ENCODE peak calls at places on chromosomes 7 and 10, in seven cellular contexts. H, Y, K, Q, S, M and C are unnamed samples. For H3K4me1, the result is how much of the 10 kb centered on the place peaks cover.

GRCh38 chr7:131011976-131012375 is 278.0 kb upstream of the KLF14 start:
- DNase-seq in M (no peak), K (no peak), Y (no peak), H (no peak), S (no peak), Q (no peak), C (no peak)

GRCh38 chr7:146346096-146346495 is 229.5 kb downstream of the CNTNAP2 start:
- DNase-seq in S (no peak), K (no peak), Y (no peak), Q (no peak), M (no peak), H (no peak), C (no peak)

GRCh38 chr10:20299037-20299557 is 482.9 kb downstream of the PLXDC2 start:
- DNase-seq in H (no peak), Q (no peak), Y (no peak), S (no peak), M (no peak), K (no peak), C (no peak)

GRCh38 chr10:99370993-99371392 is 41.8 kb downstream of the CNNM1 start:
- DNase-seq in Q (no peak), K (no peak), Y (no peak), S (no peak), M (no peak), H (peak), C (no peak)

GRCh38 chr7:130409067-130409721 is 28.9 kb downstream of the CPA1 start:
- DNase-seq in S (no peak), M (no peak), Y (no peak), H (no peak), Q (no peak), K (no peak), C (no peak)

GRCh38 chr7:66500087-66500486 is 128.6 kb upstream of the KCTD7 start:
- DNase-seq in M (no peak), Y (no peak), S (peak), K (no peak), H (peak), Q (peak), C (peak)

GRCh38 chr7:78149787-78150186 is 351.2 kb downstream of the PHTF2 start:
- DNase-seq in H (no peak), M (no peak), S (no peak), Y (no peak), Q (no peak), K (no peak), C (no peak)

GRCh38 chr7:88638583-88638982 is 120.9 kb upstream of the ZNF804B start:
- DNase-seq in M (no peak), S (no peak), K (no peak), H (no peak), Q (no peak), Y (no peak), C (no peak)

GRCh38 chr10:93954299-93954698 is 39.4 kb upstream of the PLCE1 start:
- DNase-seq in S (no peak), Q (no peak), K (no peak), Y (no peak), M (no peak), H (no peak), C (no peak)

GRCh38 chr10:86670290-86670811 is 2.0 kb downstream of the LDB3 start:
- DNase-seq in Y (peak), Q (no peak), K (peak), M (no peak), H (no peak), S (no peak), C (no peak)

GRCh38 chr10:36808625-36809362 is 316.6 kb upstream of the ANKRD30A start:
- DNase-seq in Y (no peak), H (no peak), Q (no peak), S (no peak), M (no peak), K (no peak), C (no peak)

GRCh38 chr7:117666019-117666418 is 186.2 kb downstream of the CFTR start:
- DNase-seq in Y (no peak), S (no peak), M (no peak), H (peak), Q (no peak), K (no peak), C (no peak)

GRCh38 chr7:44082541-44083207 is 344 bp upstream of the POLM start:
- DNase-seq in Q (peak), S (peak), Y (peak), K (peak), M (peak), H (peak), C (peak)

GRCh38 chr10:77251297-77252013 is 386.2 kb downstream of the KCNMA1 start:
- DNase-seq in K (no peak), Q (no peak), H (peak), Y (no peak), S (no peak), M (no peak), C (no peak)

GRCh38 chr10:101066146-101066889 is 4.5 kb downstream of the KAZALD1 start:
- DNase-seq in M (peak), Q (peak), Y (peak), K (peak), H (peak), S (peak), C (peak)

GRCh38 chr7:11604505-11604904 is 227.5 kb downstream of the THSD7A start:
- DNase-seq in Q (no peak), H (no peak), S (no peak), K (no peak), M (no peak), Y (no peak), C (no peak)

GRCh38 chr7:94364816-94365215 is 29.9 kb upstream of the COL1A2 start:
- DNase-seq in M (no peak), Y (no peak), Q (no peak), K (no peak), H (no peak), S (no peak), C (no peak)

GRCh38 chr10:77405771-77406241 is 231.8 kb downstream of the KCNMA1 start:
- DNase-seq in H (peak), K (peak), S (peak), Y (peak), M (peak), Q (no peak), C (peak)

GRCh38 chr10:87674963-87675362 is 15.3 kb downstream of the PAPSS2 start:
- DNase-seq in Y (no peak), S (no peak), M (no peak), Q (no peak), K (no peak), H (no peak), C (no peak)

GRCh38 chr7:32393861-32394260 is 96.3 kb downstream of the LSM5 start:
- DNase-seq in S (no peak), Y (no peak), Q (no peak), H (no peak), M (no peak), K (no peak), C (no peak)

GRCh38 chr7:159141660-159142059 is 3.0 kb downstream of the VIPR2 start:
- DNase-seq in Y (peak), H (no peak), S (peak), Q (peak), K (peak), M (no peak), C (no peak)

GRCh38 chr10:103448751-103449150 is 3.4 kb downstream of the CALHM2 start:
- DNase-seq in Q (no peak), M (no peak), H (no peak), K (peak), Y (peak), S (peak), C (peak)

GRCh38 chr7:77439572-77439971 is 23.4 kb upstream of the GSAP start:
- DNase-seq in S (no peak), Q (no peak), H (no peak), K (peak), M (peak), Y (peak), C (no peak)

GRCh38 chr7:67371429-67372305 is 375.0 kb downstream of the TYW1 start:
- DNase-seq in M (no peak), Y (peak), S (peak), H (peak), Q (peak), K (peak), C (peak)

GRCh38 chr7:67105382-67105781 is 108.7 kb downstream of the TYW1 start:
- DNase-seq in K (no peak), H (no peak), Y (no peak), M (no peak), Q (no peak), S (no peak), C (no peak)

GRCh38 chr10:118488710-118489497 is 106.5 kb downstream of the PRLHR start:
- DNase-seq in Y (no peak), Q (no peak), K (no peak), S (no peak), H (no peak), M (no peak), C (no peak)

GRCh38 chr7:26346611-26347200 is 55.0 kb downstream of the SNX10 start:
- DNase-seq in Y (no peak), M (no peak), S (no peak), H (peak), Q (no peak), K (no peak), C (no peak)

GRCh38 chr7:94888542-94888941 is 18.9 kb upstream of the PPP1R9A start:
- DNase-seq in Y (no peak), K (no peak), S (no peak), Q (no peak), M (no peak), H (peak), C (no peak)

GRCh38 chr7:44727346-44728262 is 21.0 kb upstream of the ZMIZ2 start:
- DNase-seq in Q (peak), S (no peak), H (no peak), K (no peak), M (no peak), Y (no peak), C (no peak)

GRCh38 chr7:131051304-131051703 is 276.4 kb upstream of the MKLN1 start:
- DNase-seq in Q (no peak), M (no peak), K (no peak), H (no peak), Y (no peak), S (no peak), C (no peak)

GRCh38 chr7:130400120-130400572 is 19.9 kb downstream of the CPA1 start:
- DNase-seq in H (no peak), Y (no peak), S (no peak), M (no peak), K (no peak), Q (no peak), C (no peak)

GRCh38 chr7:157962458-157963306 is 624.9 kb downstream of the PTPRN2 start:
- DNase-seq in K (no peak), Q (peak), S (no peak), Y (no peak), H (no peak), M (no peak), C (no peak)

GRCh38 chr10:26524161-26524831 is 86.2 kb downstream of the APBB1IP start:
- DNase-seq in H (no peak), Y (no peak), M (no peak), K (no peak), S (no peak), Q (no peak), C (no peak)

GRCh38 chr7:107989618-107990373 is 13.2 kb downstream of the LAMB1 start:
- DNase-seq in S (no peak), Y (no peak), H (no peak), K (peak), Q (no peak), M (no peak), C (no peak)

GRCh38 chr10:62027841-62028501 is 126.5 kb downstream of the ARID5B start:
- DNase-seq in M (no peak), Q (no peak), H (no peak), Y (no peak), S (no peak), K (no peak), C (no peak)

DNA sequence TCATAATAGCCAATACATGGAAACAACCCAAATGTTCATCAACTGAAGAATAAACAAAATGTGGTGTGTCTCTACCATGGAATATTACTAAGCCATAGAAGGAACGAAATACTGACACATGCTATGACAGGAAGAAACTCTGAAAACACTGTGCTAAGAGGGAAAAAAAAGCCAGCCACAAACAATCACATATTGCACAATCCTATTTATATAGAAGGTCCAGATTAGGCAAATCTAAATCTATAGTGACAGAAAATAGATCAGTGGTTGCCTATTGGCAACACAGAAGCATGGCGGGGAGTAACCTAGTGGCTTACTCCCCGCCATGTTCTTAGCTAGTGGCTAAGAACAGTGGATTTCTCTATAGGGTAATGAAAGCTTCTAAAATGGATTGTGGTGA is 48.0 kb downstream of the MDH2 start:
- DNase-seq in K (no peak), Q (no peak), M (no peak), H (no peak), S (no peak), Y (no peak), C (no peak)
- TF ChIP-seq POLR2A in K (no peak), Q (no peak), M (no peak), H (no peak), S (no peak), Y (no peak), C (no peak)

GRCh38 chr10:84336406-84336805 is 8.0 kb downstream of the CCSER2 start:
- DNase-seq in K (no peak), Y (no peak), Q (no peak), M (no peak), H (no peak), S (no peak), C (no peak)
- H3K4me1 ChIP-seq in K (under half), Y (under half), Q (half or more), M (under half), H (under half), S (under half), C (under half)

GRCh38 chr10:74151879-74152722 is 1.1 kb downstream of the ADK start:
- DNase-seq in H (no peak), Q (no peak), M (no peak), Y (no peak), K (no peak), S (no peak), C (no peak)

GRCh38 chr10:74151057-74151878 is at the start of gene ADK:
- DNase-seq in K (peak), H (peak), M (peak), S (peak), Q (peak), Y (peak), C (peak)

GRCh38 chr10:74153123-74153522 is 2.1 kb downstream of the ADK start:
- DNase-seq in Y (no peak), M (no peak), Q (no peak), K (no peak), S (no peak), H (peak), C (no peak)

GRCh38 chr10:74153676-74154075 is 2.7 kb downstream of the ADK start:
- DNase-seq in Y (no peak), K (no peak), M (no peak), H (no peak), S (no peak), Q (no peak), C (no peak)

GRCh38 chr10:74150151-74151056 is at the start of gene AP3M1:
- DNase-seq in H (no peak), Q (peak), Y (peak), K (peak), M (peak), S (peak), C (peak)
- TF ChIP-seq POLR2A in H (peak), Q (no peak), Y (no peak), K (no peak), M (no peak), S (peak), C (no peak)

GRCh38 chr10:35347899-35348608 is 11.7 kb downstream of the CCNY start:
- DNase-seq in Y (no peak), S (no peak), Q (no peak), M (no peak), H (no peak), K (no peak), C (no peak)
- H3K4me1 ChIP-seq in Y (half or more), S (under half), Q (half or more), M (under half), H (under half), K (half or more), C (half or more)

GRCh38 chr10:96124230-96125141 is 5.6 kb upstream of the ZNF518A start:
- DNase-seq in S (no peak), Q (peak), Y (no peak), H (peak), M (no peak), K (no peak), C (no peak)
- TF ChIP-seq POLR2A in S (no peak), Q (no peak), Y (no peak), H (peak), M (no peak), K (no peak), C (peak)